ENCODE peak calls at places on chromosomes 3 and 15, in ten cellular contexts. C is pancreas; V is CD8-positive, alpha-beta T cell; X is heart left ventricle; F is left lung; D is K562; G is heart right ventricle; O is upper lobe of right lung; N is mucosa of descending colon; W is lower lobe of right lung. R is an unnamed sample.

GRCh38 chr3:55579499-55579898 is 92.4 kb upstream of the WNT5A start:
- ATAC-seq in O (no peak), D (no peak), F (no peak), G (no peak), V (no peak), W (no peak), C (no peak), N (no peak), X (no peak), R (no peak)

GRCh38 chr3:152969557-152970300 is 134.8 kb downstream of the P2RY1 start:
- ATAC-seq in D (no peak), V (no peak), C (no peak), X (no peak), G (no peak), N (no peak), F (peak; percentile 38), O (no peak), W (no peak), R (no peak)

GRCh38 chr15:55564347-55565145 is 23.6 kb downstream of the PYGO1 start:
- ATAC-seq in C (no peak), O (no peak), N (no peak), F (no peak), G (no peak), D (peak; percentile 87), X (no peak), W (no peak), V (no peak), R (no peak)

GRCh38 chr3:180295811-180296210 is 259.1 kb upstream of the PEX5L start:
- ATAC-seq in X (no peak), D (no peak), G (no peak), V (no peak), W (no peak), C (peak; percentile 83), O (no peak), F (no peak), N (no peak), R (no peak)

GRCh38 chr3:35651888-35652287 is 12.6 kb downstream of the ARPP21 start:
- ATAC-seq in O (no peak), D (no peak), G (no peak), C (no peak), N (no peak), V (no peak), W (no peak), F (no peak), X (no peak), R (no peak)

GRCh38 chr3:40961104-40961857 is 238.0 kb upstream of the CTNNB1 start:
- ATAC-seq in N (no peak), F (no peak), V (no peak), C (no peak), O (no peak), D (no peak), X (no peak), G (no peak), W (no peak), R (no peak)

GRCh38 chr3:132536442-132537153 is 60.5 kb upstream of the ACKR4 start:
- ATAC-seq in G (peak; percentile 35), W (no peak), C (peak; percentile 6), V (no peak), D (peak; percentile 69), X (peak; percentile 20), O (no peak), F (no peak), N (no peak), R (no peak)

GRCh38 chr3:159038405-159038804 is 236.6 kb downstream of the MFSD1 start:
- ATAC-seq in W (no peak), O (no peak), X (no peak), V (no peak), C (no peak), D (no peak), G (no peak), F (no peak), N (no peak), R (no peak)

GRCh38 chr3:127088511-127089430 is 104.2 kb upstream of the PRR23E start:
- ATAC-seq in D (peak; percentile 44), O (no peak), X (no peak), F (no peak), W (no peak), G (no peak), N (no peak), C (no peak), V (no peak), R (no peak)

GRCh38 chr3:30481241-30481640 is 125.2 kb upstream of the TGFBR2 start:
- ATAC-seq in N (no peak), X (no peak), V (no peak), C (no peak), F (no peak), D (no peak), W (no peak), G (no peak), O (no peak), R (no peak)

GRCh38 chr3:118818386-118818785 is 216.3 kb downstream of the IGSF11 start:
- ATAC-seq in N (no peak), O (no peak), D (no peak), G (no peak), W (peak; percentile 42), X (no peak), C (no peak), V (no peak), F (peak; percentile 52), R (no peak)

GRCh38 chr15:61753018-61753710 is 307.1 kb downstream of the VPS13C start:
- ATAC-seq in O (no peak), C (no peak), F (no peak), X (no peak), W (no peak), V (no peak), G (no peak), D (no peak), N (no peak), R (no peak)

GRCh38 chr3:154801729-154802128 is 278.4 kb upstream of the MME start:
- ATAC-seq in V (no peak), C (no peak), G (no peak), O (no peak), W (no peak), F (no peak), D (no peak), N (no peak), X (no peak), R (no peak)

GRCh38 chr3:108145578-108145977 is 54.7 kb upstream of the CD47 start:
- ATAC-seq in V (no peak), N (no peak), C (no peak), W (no peak), F (no peak), G (no peak), O (no peak), X (no peak), D (no peak), R (no peak)

GRCh38 chr3:193894121-193894863 is 241.7 kb upstream of the HES1 start:
- ATAC-seq in D (peak; percentile 45), C (peak; percentile 72), O (peak; percentile 93), N (peak; percentile 75), X (peak; percentile 88), V (no peak), W (peak; percentile 80), F (peak; percentile 94), G (peak; percentile 72), R (peak; percentile 47)

GRCh38 chr3:12158387-12159226 is at the start of gene TIMP4:
- ATAC-seq in N (peak; percentile 86), G (peak; percentile 87), D (peak; percentile 63), F (peak; percentile 76), O (peak; percentile 64), W (peak; percentile 58), C (peak; percentile 73), X (peak; percentile 84), V (no peak), R (peak; percentile 69)

GRCh38 chr3:48215466-48215865 is 7.8 kb upstream of the CAMP start:
- ATAC-seq in C (peak; percentile 82), D (no peak), V (no peak), W (peak; percentile 85), X (peak; percentile 88), N (peak; percentile 55), G (peak; percentile 85), O (peak; percentile 78), F (peak; percentile 82), R (peak; percentile 87)

GRCh38 chr15:44735482-44736260 is 657 bp upstream of the TRIM69 start:
- ATAC-seq in V (peak; percentile 64), N (peak; percentile 61), X (peak; percentile 70), D (peak; percentile 89), C (peak; percentile 43), G (peak; percentile 59), W (peak; percentile 67), O (peak; percentile 90), F (peak; percentile 70), R (peak; percentile 71)

GRCh38 chr3:184641430-184641829 is 70.4 kb downstream of the MAGEF1 start:
- ATAC-seq in V (no peak), W (no peak), C (no peak), F (no peak), D (no peak), G (no peak), N (no peak), O (no peak), X (no peak), R (no peak)

DNA sequence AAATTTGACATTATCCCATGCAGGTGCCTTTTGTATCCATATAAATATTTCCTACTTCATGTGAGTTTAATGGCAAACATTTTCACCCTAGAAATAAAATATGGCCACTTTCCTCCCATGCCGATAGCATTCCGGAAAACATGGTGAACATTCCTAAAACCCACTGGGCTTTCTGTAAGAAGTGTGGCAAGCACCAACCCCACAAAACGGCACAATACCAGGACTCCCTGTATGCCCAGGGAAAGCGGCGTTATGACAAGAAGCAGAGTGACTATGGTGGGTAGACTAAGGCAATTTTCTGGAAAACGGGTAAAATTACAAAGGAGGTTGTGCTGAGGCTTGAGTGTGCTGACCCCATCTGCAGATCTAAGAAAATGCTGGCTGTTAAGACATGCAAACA is 7.6 kb downstream of the ANXA2 start:
- ATAC-seq in O (no peak), W (no peak), D (no peak), F (no peak), V (no peak), X (no peak), C (no peak), G (no peak), N (no peak), R (no peak)
- H3K4me3 ChIP-seq in O (peak overlapping the region; percentile 9), W (peak overlapping the region; percentile 9), D (no peak overlapping the region), F (peak overlapping the region; percentile 8), V (no peak overlapping the region), X (no peak overlapping the region), C (no peak overlapping the region), G (no peak overlapping the region), N (no peak overlapping the region), R (no peak overlapping the region)

GRCh38 chr3:115626006-115626409 is 2.7 kb downstream of the GAP43 start:
- ATAC-seq in N (no peak), G (no peak), D (no peak), X (no peak), V (no peak), W (no peak), O (no peak), F (no peak), C (no peak), R (no peak)
- TF ChIP-seq CTCF in N (no peak), G (no peak), D (no peak), X (no peak), V (no peak), W (no peak), O (no peak), F (no peak), C (no peak), R (no peak)

GRCh38 chr15:76753771-76754170 is 151.4 kb downstream of the SCAPER start:
- ATAC-seq in O (no peak), F (no peak), N (no peak), W (no peak), G (no peak), C (no peak), D (no peak), X (no peak), V (no peak), R (no peak)
- H3K4me3 ChIP-seq in O (no peak overlapping the region), F (no peak overlapping the region), N (no peak overlapping the region), W (no peak overlapping the region), G (no peak overlapping the region), C (no peak overlapping the region), D (no peak overlapping the region), X (no peak overlapping the region), V (no peak overlapping the region), R (no peak overlapping the region)

GRCh38 chr3:162274070-162274469 is 777.5 kb downstream of the OTOL1 start:
- ATAC-seq in D (no peak), W (no peak), C (no peak), V (no peak), O (no peak), X (no peak), F (no peak), N (no peak), G (no peak), R (no peak)
- TF ChIP-seq CTCF in D (no peak), W (no peak), C (no peak), V (no peak), O (no peak), X (no peak), F (no peak), N (no peak), G (no peak), R (no peak)